ENCODE peak calls at places on chromosomes 11 and 22, in four cellular contexts. E is AG08396, B is left cardiac atrium, S is fibroblast of villous mesenchyme. V is an unnamed sample.

GRCh38 chr11:47858169-47858543 is 10.0 kb upstream of the NUP160 start:
- DNase-seq in S (peak; percentile 86), E (peak; percentile 67), B (peak; percentile 22), V (no peak)

GRCh38 chr22:46068176-46068907 is 82.0 kb upstream of the PPARA start:
- DNase-seq in S (no peak), E (no peak), B (no peak), V (no peak)

GRCh38 chr11:118536726-118537125 is 5.7 kb downstream of the TMEM25 start:
- DNase-seq in B (no peak), E (no peak), S (no peak), V (no peak)

GRCh38 chr11:124799384-124800225 is 601 bp downstream of the MSANTD2 start:
- DNase-seq in B (peak; percentile 38), E (peak; percentile 56), S (peak; percentile 32), V (no peak)

GRCh38 chr22:28935140-28935539 is 51.8 kb downstream of the ZNRF3 start:
- DNase-seq in B (no peak), E (no peak), S (no peak), V (no peak)

GRCh38 chr11:31050061-31050790 is 319.3 kb downstream of the DCDC1 start:
- DNase-seq in E (no peak), B (no peak), S (no peak), V (no peak)

GRCh38 chr11:83865636-83866461 is 579.7 kb upstream of the CCDC90B start:
- DNase-seq in B (no peak), E (no peak), S (no peak), V (no peak)

GRCh38 chr22:36823177-36823839 is 6.5 kb upstream of the PVALB start:
- DNase-seq in B (no peak), S (no peak), E (no peak), V (no peak)

GRCh38 chr11:63671322-63672155 is at the start of gene ATL3:
- DNase-seq in S (peak; percentile 96), B (peak; percentile 98), E (peak; percentile 90), V (peak; percentile 88)

GRCh38 chr11:2652362-2652761 is 47.4 kb downstream of the KCNQ1OT1 start:
- DNase-seq in S (no peak), B (no peak), E (no peak), V (no peak)

GRCh38 chr11:70644343-70645060 is 246.2 kb downstream of the CTTN start:
- DNase-seq in B (no peak), S (no peak), E (no peak), V (no peak)

GRCh38 chr11:4184163-4184916 is 89.7 kb downstream of the RRM1 start:
- DNase-seq in B (no peak), E (peak; percentile 45), S (peak; percentile 8), V (no peak)

GRCh38 chr22:41672780-41673509 is 15.7 kb downstream of the SNU13 start:
- DNase-seq in S (peak; percentile 14), B (no peak), E (no peak), V (no peak)

GRCh38 chr22:46815559-46815895 is 53.1 kb downstream of the TBC1D22A start:
- DNase-seq in B (no peak), E (no peak), S (no peak), V (no peak)

GRCh38 chr11:92797874-92798273 is 171.6 kb upstream of the MTNR1B start:
- DNase-seq in S (no peak), E (no peak), B (no peak), V (no peak)

GRCh38 chr11:47093541-47093940 is 83.1 kb downstream of the ARFGAP2 start:
- DNase-seq in E (no peak), B (no peak), S (no peak), V (no peak)

GRCh38 chr22:35154937-35155387 is 89.0 kb downstream of the ISX start:
- DNase-seq in E (peak; percentile 68), B (peak; percentile 50), S (peak; percentile 44), V (peak; percentile 48)

GRCh38 chr11:1570896-1571759 is 943 bp downstream of the DUSP8 start:
- DNase-seq in B (peak; percentile 34), E (no peak), S (no peak), V (no peak)

GRCh38 chr11:204587-205109 is 2.6 kb downstream of the BET1L start:
- DNase-seq in B (no peak), E (no peak), S (no peak), V (no peak)

GRCh38 chr11:69526453-69526810 is 45.0 kb downstream of the LINC01488 start:
- DNase-seq in S (no peak), E (no peak), B (peak; percentile 1), V (no peak)

GRCh38 chr11:30585892-30586250 is 282 bp downstream of the MPPED2 start:
- DNase-seq in S (no peak), E (peak; percentile 27), B (peak; percentile 34), V (no peak)

V was measured in HTR-8/SVneo.